ENCODE peak calls at places on chromosomes 2 and 18, in seven cellular contexts. N is RWPE1, W is GM10248, U is lower lobe of right lung, O is Calu3, J is tibial nerve, Y is AG10803. R is an unnamed sample.
A peak's percentile ranks its signal among the peaks of the same experiment; 100 is the strongest.

GRCh38 chr18:56447972-56448371 is 190.4 kb downstream of the TXNL1 start:
- DNase-seq in Y (peak; percentile 29), W (no peak), J (no peak), N (no peak), U (no peak), O (no peak), R (no peak)

GRCh38 chr2:159516241-159516758 is 100.0 kb downstream of the BAZ2B start:
- DNase-seq in U (no peak), J (no peak), Y (peak; percentile 18), N (peak; percentile 69), W (peak; percentile 39), O (peak; percentile 37), R (no peak)

GRCh38 chr2:71458413-71459083 is 5.2 kb downstream of the DYSF start:
- DNase-seq in J (no peak), U (no peak), W (no peak), N (no peak), Y (peak; percentile 56), O (no peak), R (no peak)

GRCh38 chr2:88199912-88200682 is 30.0 kb downstream of the THNSL2 start:
- DNase-seq in Y (no peak), O (peak; percentile 41), W (peak; percentile 38), J (no peak), U (peak; percentile 72), N (no peak), R (no peak)

GRCh38 chr2:236167297-236168109 is 683 bp downstream of the GBX2 start:
- DNase-seq in O (peak; percentile 53), N (no peak), U (no peak), W (no peak), J (no peak), Y (peak; percentile 49), R (no peak)

GRCh38 chr18:12750076-12750707 is 47.4 kb downstream of the PSMG2 start:
- DNase-seq in Y (peak; percentile 53), U (no peak), O (no peak), N (no peak), J (no peak), W (no peak), R (no peak)

GRCh38 chr18:12336251-12336650 is 28.2 kb downstream of the TUBB6 start:
- DNase-seq in Y (no peak), N (no peak), W (no peak), J (no peak), O (no peak), U (no peak), R (no peak)

GRCh38 chr2:46521215-46521683 is 41.9 kb downstream of the TMEM247 start:
- DNase-seq in J (peak; percentile 70), N (no peak), W (no peak), O (no peak), Y (peak; percentile 98), U (peak; percentile 65), R (peak; percentile 88)

GRCh38 chr2:45595724-45596435 is 15.2 kb downstream of the SRBD1 start:
- DNase-seq in Y (peak; percentile 95), O (no peak), N (peak; percentile 42), W (no peak), J (peak; percentile 31), U (peak; percentile 45), R (no peak)

GRCh38 chr2:34029073-34029472 is 430.0 kb upstream of the FAM98A start:
- DNase-seq in U (no peak), O (no peak), J (no peak), W (no peak), N (no peak), Y (no peak), R (no peak)

GRCh38 chr2:172195836-172196376 is 93.2 kb upstream of the DLX2 start:
- DNase-seq in U (no peak), N (peak; percentile 62), Y (no peak), J (no peak), W (no peak), O (no peak), R (no peak)

GRCh38 chr2:19574788-19575260 is 216.4 kb upstream of the OSR1 start:
- DNase-seq in N (no peak), O (no peak), Y (peak; percentile 89), U (peak; percentile 49), J (peak; percentile 35), W (no peak), R (peak; percentile 30)

GRCh38 chr18:33432857-33433256 is 7.7 kb downstream of the CCDC178 start:
- DNase-seq in U (no peak), W (no peak), J (no peak), O (no peak), Y (no peak), N (no peak), R (no peak)

GRCh38 chr2:105950521-105951389 is 206.0 kb downstream of the NCK2 start:
- DNase-seq in U (no peak), J (no peak), N (no peak), W (no peak), Y (no peak), O (no peak), R (no peak)

GRCh38 chr2:230225486-230225885 is at the start of gene SP140:
- DNase-seq in J (no peak), Y (no peak), U (peak; percentile 72), N (no peak), O (no peak), W (peak; percentile 76), R (no peak)

GRCh38 chr2:26840937-26841610 is 6.9 kb upstream of the DPYSL5 start:
- DNase-seq in W (no peak), U (no peak), J (no peak), Y (no peak), N (no peak), O (no peak), R (no peak)
- TF ChIP-seq CTCF in W (no peak), U (no peak), J (no peak), Y (no peak), N (no peak), O (no peak), R (no peak)

GRCh38 chr2:89842180-89842908 is 1150.9 kb downstream of the RPIA start:
- DNase-seq in O (no peak), Y (no peak), U (peak; percentile 34), N (no peak), J (no peak), W (peak; percentile 5), R (no peak)
- TF ChIP-seq CTCF in O (no peak), Y (no peak), U (no peak), N (no peak), J (no peak), W (no peak), R (no peak)

GRCh38 chr2:223510713-223511112 is 91.4 kb downstream of the SCG2 start:
- DNase-seq in W (no peak), N (no peak), J (no peak), Y (no peak), U (no peak), O (no peak), R (no peak)
- TF ChIP-seq CTCF in W (no peak), N (no peak), J (no peak), Y (no peak), U (no peak), O (no peak), R (no peak)

GRCh38 chr2:201183373-201183742 is 417 bp downstream of the CASP10 start:
- DNase-seq in W (no peak), U (no peak), O (no peak), J (no peak), Y (no peak), N (no peak), R (no peak)

GRCh38 chr2:201180010-201180409 is 2.9 kb upstream of the CASP10 start:
- DNase-seq in Y (no peak), U (no peak), O (peak; percentile 17), N (no peak), W (no peak), J (no peak), R (no peak)

GRCh38 chr2:201185863-201186262 is 2.9 kb downstream of the CASP10 start:
- DNase-seq in N (no peak), W (no peak), U (no peak), O (no peak), Y (no peak), J (no peak), R (no peak)

GRCh38 chr2:201188449-201188848 is 5.5 kb downstream of the CASP10 start:
- DNase-seq in N (no peak), O (no peak), Y (no peak), W (no peak), U (no peak), J (no peak), R (no peak)

DNA sequence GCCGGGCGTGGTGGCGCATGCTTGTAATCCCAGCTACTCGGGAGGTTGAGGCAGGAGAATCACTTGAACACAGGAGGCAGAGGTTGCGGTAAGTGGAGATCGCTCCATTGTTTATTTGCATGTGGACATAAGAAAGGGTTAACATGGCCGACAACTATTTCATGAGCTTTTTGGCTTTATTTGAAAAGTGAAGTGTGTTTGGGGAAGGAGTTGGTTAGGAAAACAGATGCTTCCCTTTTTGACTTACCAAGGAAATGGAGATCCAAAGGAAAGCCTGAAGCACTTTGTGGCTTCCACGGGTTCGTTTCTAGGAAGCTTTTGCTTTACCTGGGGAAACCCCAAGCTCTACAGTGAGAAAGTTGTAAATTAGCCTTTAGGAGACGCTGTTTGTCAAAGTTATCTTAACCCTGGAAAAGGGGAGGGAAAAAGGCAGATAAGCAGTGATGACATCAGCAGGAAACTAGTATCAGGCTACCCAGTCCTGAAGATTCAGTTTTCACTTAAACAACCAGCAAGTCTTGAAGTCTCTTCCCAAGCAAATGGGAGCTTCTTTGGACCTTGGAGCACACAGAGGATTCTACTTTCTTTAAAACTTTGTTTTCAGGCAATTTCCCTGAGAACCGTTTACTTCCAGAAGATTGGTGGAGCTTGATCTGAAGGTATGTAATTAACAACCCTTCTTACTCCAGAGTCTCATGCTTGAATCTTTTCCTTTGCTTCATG is at the start of gene CASP10:
- DNase-seq in J (no peak), O (peak; percentile 54), W (peak; percentile 67), U (no peak), N (peak; percentile 78), Y (peak; percentile 39), R (peak; percentile 28)
- TF ChIP-seq CTCF in J (no peak), O (peak; percentile 51), W (peak; percentile 62), U (peak; percentile 55), N (no peak), Y (peak; percentile 38), R (peak; percentile 53)

GRCh38 chr2:112807233-112807807 is 23.0 kb upstream of the IL1A start:
- DNase-seq in O (no peak), U (no peak), J (no peak), Y (no peak), N (no peak), W (no peak), R (no peak)
- TF ChIP-seq CTCF in O (no peak), U (no peak), J (no peak), Y (no peak), N (no peak), W (no peak), R (no peak)

DNA sequence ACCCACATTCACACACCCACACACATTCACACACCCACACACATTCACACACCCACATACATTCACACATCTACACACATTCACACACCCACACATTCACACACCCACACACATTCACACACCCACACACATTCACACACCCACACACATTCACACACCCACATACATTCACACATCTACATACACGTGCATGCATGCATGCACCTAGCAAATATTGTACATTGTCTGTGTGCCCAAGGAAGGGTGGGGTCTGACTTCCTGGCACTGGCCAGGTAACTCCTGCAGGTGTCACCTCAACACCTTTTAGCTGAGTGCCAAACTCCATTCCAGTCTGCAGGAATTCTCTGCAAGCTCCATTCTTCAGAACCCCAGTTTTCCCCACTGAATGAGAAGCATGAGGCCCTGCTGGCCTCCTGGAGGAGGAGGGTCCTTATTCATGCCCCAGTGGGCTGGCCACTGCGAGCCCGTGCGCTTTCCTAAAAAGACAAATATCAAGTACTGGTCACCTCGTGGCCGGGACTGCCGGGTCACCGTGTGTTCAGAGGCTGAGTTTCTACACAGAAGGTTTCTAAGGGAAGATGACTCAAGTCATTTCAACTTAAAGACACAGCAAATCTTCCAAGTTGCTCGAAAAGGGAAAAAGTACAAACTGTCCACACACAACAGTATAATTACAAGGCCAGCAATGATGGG is 131.5 kb downstream of the HDAC4 start:
- DNase-seq in U (no peak), J (no peak), N (no peak), Y (no peak), O (no peak), W (no peak), R (no peak)
- TF ChIP-seq CTCF in U (no peak), J (no peak), N (no peak), Y (no peak), O (no peak), W (no peak), R (no peak)